ENCODE peak calls at places on chromosomes 5 and 9, in eight cellular contexts. D, Q, V, F, Z, P, W and X are unnamed samples.

GRCh38 chr9:129481824-129482511 is 138.9 kb downstream of the C9orf50 start:
- DNase-seq in D (no peak), Q (no peak), V (peak; percentile 78), F (no peak), Z (peak; percentile 36), P (peak; percentile 67), W (no peak), X (no peak)

GRCh38 chr9:87425202-87425601 is 72.5 kb upstream of the DAPK1 start:
- DNase-seq in D (no peak), Q (peak; percentile 2), V (no peak), F (no peak), Z (no peak), P (no peak), W (no peak), X (no peak)

GRCh38 chr5:137186759-137187461 is 312.2 kb downstream of the SPOCK1 start:
- DNase-seq in D (no peak), Q (no peak), V (no peak), F (no peak), Z (no peak), P (peak; percentile 75), W (peak; percentile 82), X (no peak)

GRCh38 chr5:134005415-134006118 is 792 bp upstream of the VDAC1 start:
- DNase-seq in D (peak; percentile 39), Q (peak; percentile 25), V (peak; percentile 75), F (no peak), Z (no peak), P (peak; percentile 26), W (no peak), X (peak; percentile 30)

GRCh38 chr9:132185164-132186009 is 23.5 kb downstream of the NTNG2 start:
- DNase-seq in D (peak; percentile 32), Q (no peak), V (no peak), F (no peak), Z (no peak), P (peak; percentile 29), W (no peak), X (no peak)

GRCh38 chr9:90801507-90802289 is at the start of gene SYK:
- DNase-seq in D (peak; percentile 43), Q (no peak), V (no peak), F (peak; percentile 45), Z (peak; percentile 74), P (no peak), W (peak; percentile 67), X (peak; percentile 72)

GRCh38 chr5:59115345-59115744 is 532.5 kb downstream of the RAB3C start:
- DNase-seq in D (no peak), Q (peak; percentile 45), V (no peak), F (no peak), Z (no peak), P (peak; percentile 46), W (no peak), X (no peak)

GRCh38 chr5:180590543-180591248 is 603 bp downstream of the SCGB3A1 start:
- DNase-seq in D (no peak), Q (no peak), V (no peak), F (no peak), Z (no peak), P (no peak), W (no peak), X (no peak)

GRCh38 chr5:86896916-86897315 is 279.2 kb downstream of the COX7C start:
- DNase-seq in D (no peak), Q (no peak), V (no peak), F (no peak), Z (no peak), P (no peak), W (no peak), X (no peak)

GRCh38 chr5:76701298-76701697 is 14.6 kb upstream of the F2R start:
- DNase-seq in D (no peak), Q (peak; percentile 91), V (no peak), F (no peak), Z (no peak), P (peak; percentile 91), W (peak; percentile 96), X (no peak)

GRCh38 chr5:139684881-139685749 is 37.0 kb downstream of the CXXC5 start:
- DNase-seq in D (no peak), Q (no peak), V (no peak), F (no peak), Z (no peak), P (no peak), W (no peak), X (no peak)

GRCh38 chr5:25862276-25862675 is 1176.1 kb downstream of the CDH9 start:
- DNase-seq in D (no peak), Q (no peak), V (no peak), F (no peak), Z (no peak), P (no peak), W (no peak), X (no peak)

GRCh38 chr5:168364738-168365550 is 73.5 kb downstream of the WWC1 start:
- DNase-seq in D (no peak), Q (peak; percentile 39), V (no peak), F (no peak), Z (peak; percentile 80), P (peak; percentile 63), W (peak; percentile 81), X (no peak)

GRCh38 chr9:31005086-31005665 is 1379.3 kb upstream of the ACO1 start:
- DNase-seq in D (no peak), Q (no peak), V (no peak), F (no peak), Z (no peak), P (no peak), W (no peak), X (no peak)

GRCh38 chr9:117521293-117521692 is 106.4 kb upstream of the ASTN2 start:
- DNase-seq in D (no peak), Q (no peak), V (no peak), F (no peak), Z (no peak), P (no peak), W (no peak), X (no peak)

GRCh38 chr5:89703799-89704198 is 705.8 kb downstream of the CETN3 start:
- DNase-seq in D (no peak), Q (no peak), V (no peak), F (no peak), Z (no peak), P (peak; percentile 7), W (no peak), X (no peak)

GRCh38 chr5:177427919-177428573 is 1.6 kb downstream of the GRK6 start:
- DNase-seq in D (no peak), Q (no peak), V (peak; percentile 90), F (peak; percentile 39), Z (no peak), P (no peak), W (no peak), X (no peak)

GRCh38 chr5:38758774-38759423 is 86.9 kb upstream of the OSMR start:
- DNase-seq in D (no peak), Q (no peak), V (no peak), F (no peak), Z (no peak), P (no peak), W (no peak), X (no peak)

GRCh38 chr9:120935383-120935857 is 8.8 kb upstream of the TRAF1 start:
- DNase-seq in D (no peak), Q (peak; percentile 95), V (peak; percentile 98), F (no peak), Z (peak; percentile 99), P (peak; percentile 98), W (peak; percentile 100), X (no peak)

GRCh38 chr5:124444147-124444775 is 302.2 kb downstream of the ZNF608 start:
- DNase-seq in D (no peak), Q (no peak), V (no peak), F (no peak), Z (no peak), P (no peak), W (no peak), X (no peak)

GRCh38 chr5:129917224-129917623 is 13.0 kb downstream of the CHSY3 start:
- DNase-seq in D (no peak), Q (no peak), V (no peak), F (no peak), Z (no peak), P (peak; percentile 63), W (peak; percentile 44), X (no peak)

GRCh38 chr5:103041071-103041676 is 78.8 kb downstream of the GIN1 start:
- DNase-seq in D (no peak), Q (peak; percentile 81), V (no peak), F (no peak), Z (no peak), P (peak; percentile 74), W (peak; percentile 57), X (no peak)

GRCh38 chr5:35364350-35364749 is 134.1 kb upstream of the PRLR start:
- DNase-seq in D (no peak), Q (no peak), V (no peak), F (no peak), Z (no peak), P (no peak), W (no peak), X (no peak)

GRCh38 chr9:6805532-6805931 is 47.8 kb downstream of the KDM4C start:
- DNase-seq in D (peak; percentile 30), Q (peak; percentile 63), V (no peak), F (no peak), Z (no peak), P (peak; percentile 58), W (no peak), X (no peak)

GRCh38 chr5:163105456-163105855 is 331.9 kb upstream of the CCNG1 start:
- DNase-seq in D (no peak), Q (no peak), V (no peak), F (no peak), Z (no peak), P (no peak), W (peak; percentile 72), X (no peak)

GRCh38 chr9:22009563-22009867 is 410 bp upstream of the CDKN2B start:
- DNase-seq in D (no peak), Q (no peak), V (no peak), F (no peak), Z (no peak), P (no peak), W (no peak), X (no peak)
- TF ChIP-seq CTCF in D (no peak), Q (peak; percentile 48), V (peak; percentile 27), F (no peak), Z (no peak), P (no peak), W (no peak), X (no peak)

GRCh38 chr5:73152411-73153388 is 20.3 kb upstream of the TMEM174 start:
- DNase-seq in D (no peak), Q (no peak), V (no peak), F (no peak), Z (no peak), P (no peak), W (peak; percentile 34), X (no peak)
- TF ChIP-seq CTCF in D (no peak), Q (no peak), V (peak; percentile 25), F (no peak), Z (peak; percentile 42), P (peak; percentile 10), W (peak; percentile 48), X (no peak)

DNA sequence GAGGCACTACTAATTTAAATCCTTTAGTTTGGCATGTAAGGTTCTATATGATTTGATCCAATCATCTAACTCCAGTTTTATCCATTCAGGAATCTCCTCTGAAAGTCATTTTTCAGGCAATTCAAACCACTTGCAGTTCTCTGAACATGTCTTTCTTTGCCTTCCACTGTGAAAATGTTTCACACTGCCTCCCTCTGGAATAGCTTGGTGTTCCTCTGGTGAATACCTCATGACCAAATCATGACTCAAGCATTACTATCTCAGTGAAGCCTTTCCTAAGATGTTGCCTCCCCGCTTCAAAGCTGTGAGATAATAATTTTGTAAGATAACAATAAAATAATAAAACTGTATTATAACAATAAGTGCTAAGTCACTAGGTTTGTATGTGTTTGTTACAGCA is 981.1 kb downstream of the DTWD2 start:
- DNase-seq in D (no peak), Q (no peak), V (no peak), F (no peak), Z (no peak), P (peak; percentile 4), W (peak; percentile 3), X (no peak)
- TF ChIP-seq CTCF in D (no peak), Q (no peak), V (peak; percentile 13), F (no peak), Z (no peak), P (no peak), W (no peak), X (no peak)

GRCh38 chr5:150065346-150065745 is 21.0 kb downstream of the CSF1R start:
- DNase-seq in D (no peak), Q (peak; percentile 54), V (no peak), F (no peak), Z (peak; percentile 25), P (no peak), W (no peak), X (no peak)
- TF ChIP-seq CTCF in D (no peak), Q (no peak), V (no peak), F (no peak), Z (no peak), P (no peak), W (no peak), X (no peak)